ENCODE peak calls at places on chromosomes 16 and 17, in five cellular contexts. I, T, P, V and G are unnamed samples. For H3K4me1, the result is how much of the 10 kb centered on the place peaks cover.

GRCh38 chr16:10080031-10080772 is 102.0 kb downstream of the GRIN2A start:
- DNase-seq in I (peak), V (peak), T (peak), P (peak), G (peak)

GRCh38 chr17:47192549-47192948 is 3.5 kb upstream of the CDC27 start:
- DNase-seq in I (no peak), T (no peak), V (no peak), P (peak), G (no peak)

GRCh38 chr16:85104821-85105391 is 7.4 kb downstream of the CIBAR2 start:
- DNase-seq in P (no peak), I (no peak), T (no peak), V (peak), G (no peak)

GRCh38 chr16:3454631-3455147 is 11.2 kb downstream of the NAA60 start:
- DNase-seq in P (no peak), T (no peak), I (no peak), V (no peak), G (no peak)

GRCh38 chr17:3474212-3474611 is 1.6 kb upstream of the ASPA start:
- DNase-seq in V (no peak), I (no peak), P (no peak), T (no peak), G (no peak)

GRCh38 chr16:525520-526180 is 1.9 kb upstream of the CAPN15 start:
- DNase-seq in P (peak), T (no peak), I (peak), V (no peak), G (no peak)

GRCh38 chr17:48068491-48068961 is 20.4 kb downstream of the NFE2L1 start:
- DNase-seq in P (peak), T (no peak), I (no peak), V (no peak), G (no peak)

GRCh38 chr17:79174905-79175856 is 100.6 kb downstream of the ENGASE start:
- DNase-seq in P (no peak), T (no peak), I (no peak), V (no peak), G (no peak)

GRCh38 chr16:49620868-49621239 is 235.1 kb downstream of the ZNF423 start:
- DNase-seq in V (no peak), T (no peak), P (no peak), I (no peak), G (peak)

GRCh38 chr17:38562215-38562569 is 43.6 kb downstream of the SRCIN1 start:
- DNase-seq in I (no peak), T (no peak), P (no peak), V (no peak), G (no peak)

GRCh38 chr16:29775742-29776408 is 2.2 kb upstream of the ZG16 start:
- DNase-seq in P (peak), I (no peak), V (no peak), T (no peak), G (no peak)

GRCh38 chr17:10018461-10018891 is 113.4 kb upstream of the RCVRN start:
- DNase-seq in V (no peak), T (no peak), P (no peak), I (no peak), G (no peak)

GRCh38 chr17:31391496-31391949 is at the start of gene RAB11FIP4:
- DNase-seq in I (no peak), V (no peak), P (peak), T (no peak), G (no peak)

DNA sequence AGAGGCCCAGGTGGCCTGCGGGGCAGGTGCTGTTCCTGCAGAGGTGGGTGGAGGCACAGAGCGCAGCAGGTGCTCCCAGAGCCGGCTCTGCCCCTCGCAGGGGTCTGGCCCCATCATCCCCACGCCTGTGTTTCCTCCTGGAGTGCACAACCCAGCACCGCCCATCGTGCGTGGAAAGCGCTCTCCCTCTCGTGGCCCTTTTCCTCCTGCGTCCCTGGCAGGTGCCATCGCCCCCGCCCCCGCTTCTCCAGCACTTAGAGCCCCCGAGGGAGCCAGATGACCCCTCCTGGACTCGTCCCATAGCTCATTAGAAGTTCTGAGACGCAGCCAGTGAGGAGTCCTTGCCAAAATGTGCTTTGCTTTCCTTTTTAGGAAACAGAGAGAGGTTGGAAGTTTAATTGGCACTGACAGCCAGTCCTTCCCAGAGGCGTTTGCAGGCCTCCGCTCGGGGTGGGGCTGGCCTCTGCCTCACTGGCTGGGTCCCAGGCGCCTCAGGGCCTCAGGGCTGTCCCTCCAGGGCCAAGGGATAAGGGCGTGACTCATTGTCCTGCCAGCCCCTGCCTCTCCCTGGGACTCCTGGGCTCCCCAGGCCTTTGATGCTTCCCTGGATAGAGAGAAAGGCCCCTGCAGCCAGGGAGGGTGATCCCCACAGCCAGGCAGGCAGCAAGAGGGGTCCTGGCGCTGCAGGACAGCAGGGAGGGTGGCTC is 32.2 kb upstream of the CHMP6 start:
- DNase-seq in V (peak), P (peak), T (peak), I (no peak), G (no peak)
- H3K4me3 ChIP-seq in V (no peak), P (no peak), T (no peak), I (no peak), G (no peak)

GRCh38 chr16:11698271-11698689 is 30.0 kb downstream of the SNN start:
- DNase-seq in I (no peak), T (peak), P (peak), V (no peak), G (no peak)

GRCh38 chr16:11697319-11697718 is 29.1 kb downstream of the SNN start:
- DNase-seq in V (no peak), T (no peak), I (no peak), P (no peak), G (no peak)

GRCh38 chr16:11692651-11693050 is 24.4 kb downstream of the SNN start:
- DNase-seq in I (no peak), T (peak), P (no peak), V (no peak), G (no peak)

GRCh38 chr16:11699234-11699894 is 31.1 kb downstream of the SNN start:
- DNase-seq in P (no peak), V (no peak), I (no peak), T (peak), G (no peak)

GRCh38 chr16:11696266-11697012 is 28.2 kb downstream of the SNN start:
- DNase-seq in P (no peak), I (no peak), V (no peak), T (peak), G (no peak)
- H3K4me1 ChIP-seq in P (under half), I (under half), V (under half), T (under half), G (under half)

DNA sequence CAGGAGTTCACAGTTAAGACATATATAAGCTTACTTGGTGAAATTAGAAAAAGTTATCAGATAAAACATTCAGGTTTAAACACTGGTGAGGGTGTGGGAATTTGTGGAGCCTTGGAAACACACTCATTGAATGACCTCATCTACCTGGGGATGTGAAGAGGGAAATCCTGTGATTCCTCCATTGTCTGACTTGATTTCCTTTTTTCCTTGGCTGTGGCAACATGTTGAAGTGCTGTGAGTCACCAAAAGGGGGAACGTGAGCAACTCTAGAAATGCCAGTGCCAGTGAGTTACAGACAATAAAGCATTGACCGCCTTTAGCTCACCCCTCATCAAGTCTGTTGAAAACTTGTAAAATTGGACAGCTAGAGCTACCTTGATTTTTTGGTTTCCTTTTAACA is 1.8 kb downstream of the HMOX2 start:
- DNase-seq in V (no peak), I (no peak), P (peak), T (no peak), G (no peak)
- TF ChIP-seq CTCF in V (no peak), I (no peak), P (peak), T (no peak), G (peak)

GRCh38 chr17:81184596-81184995 is 18.6 kb upstream of the AATK start:
- DNase-seq in I (no peak), P (no peak), V (no peak), T (no peak), G (no peak)
- H3K4me3 ChIP-seq in I (no peak), P (no peak), V (no peak), T (no peak), G (no peak)

GRCh38 chr16:57413733-57414132 is 9.2 kb downstream of the CCL17 start:
- DNase-seq in T (no peak), V (no peak), P (no peak), I (no peak), G (no peak)
- H3K4me1 ChIP-seq in T (under half), V (under half), P (under half), I (under half), G (under half)

GRCh38 chr17:60600490-60601431 is 768 bp downstream of the PPM1D start:
- DNase-seq in P (peak), V (peak), T (peak), I (peak), G (peak)
- TF ChIP-seq CTCF in P (peak), V (peak), T (peak), I (peak), G (peak)

GRCh38 chr17:59333845-59334244 is 2.4 kb downstream of the YPEL2 start:
- DNase-seq in T (no peak), I (no peak), P (no peak), V (no peak), G (no peak)
- H3K4me3 ChIP-seq in T (no peak), I (peak), P (no peak), V (peak), G (no peak)

DNA sequence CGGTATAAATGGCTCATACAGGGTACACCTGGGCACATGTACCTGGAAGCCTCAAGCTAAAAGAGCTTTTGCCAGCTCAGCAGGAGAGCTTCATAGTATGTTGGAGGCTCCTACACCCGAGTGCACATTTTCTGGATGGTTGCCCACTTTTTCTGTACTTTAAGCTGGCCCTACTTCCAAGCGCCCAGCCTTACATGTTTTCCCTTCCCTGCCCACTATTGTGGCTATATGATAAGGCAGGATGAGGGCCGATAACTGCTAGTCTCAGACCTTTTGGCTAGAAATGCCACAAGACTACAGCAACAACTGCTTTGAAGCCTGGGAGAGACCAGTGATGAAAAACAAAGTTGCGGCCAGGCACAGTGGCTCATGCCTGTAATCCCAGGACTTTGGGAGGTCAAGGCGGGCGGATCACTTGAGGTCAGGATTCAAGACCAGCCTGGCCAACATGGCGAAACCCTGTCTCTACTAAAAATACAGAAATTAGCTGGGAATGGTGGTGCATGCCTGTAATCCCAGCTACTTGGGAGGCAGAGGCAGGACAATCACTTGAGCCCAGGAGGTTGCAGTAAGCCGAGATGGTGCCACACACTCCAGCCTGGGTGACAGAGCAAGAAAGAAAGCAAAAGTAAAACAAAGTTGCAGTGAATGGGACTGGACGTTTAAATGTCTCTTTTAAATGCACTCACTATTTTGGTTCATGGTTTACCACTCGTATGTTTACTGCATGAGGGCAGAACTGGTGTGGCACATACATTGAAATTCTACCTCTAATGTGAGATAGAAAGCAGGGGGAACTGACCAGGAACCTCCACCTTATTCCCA is 14.2 kb upstream of the MARCHF10 start:
- DNase-seq in V (no peak), I (no peak), T (peak), P (peak), G (no peak)
- H3K4me1 ChIP-seq in V (under half), I (under half), T (under half), P (under half), G (half or more)

GRCh38 chr17:41896726-41897125 is 22.0 kb downstream of the ACLY start:
- DNase-seq in V (no peak), T (no peak), I (no peak), P (no peak), G (no peak)
- TF ChIP-seq CTCF in V (no peak), T (no peak), I (no peak), P (no peak), G (no peak)

DNA sequence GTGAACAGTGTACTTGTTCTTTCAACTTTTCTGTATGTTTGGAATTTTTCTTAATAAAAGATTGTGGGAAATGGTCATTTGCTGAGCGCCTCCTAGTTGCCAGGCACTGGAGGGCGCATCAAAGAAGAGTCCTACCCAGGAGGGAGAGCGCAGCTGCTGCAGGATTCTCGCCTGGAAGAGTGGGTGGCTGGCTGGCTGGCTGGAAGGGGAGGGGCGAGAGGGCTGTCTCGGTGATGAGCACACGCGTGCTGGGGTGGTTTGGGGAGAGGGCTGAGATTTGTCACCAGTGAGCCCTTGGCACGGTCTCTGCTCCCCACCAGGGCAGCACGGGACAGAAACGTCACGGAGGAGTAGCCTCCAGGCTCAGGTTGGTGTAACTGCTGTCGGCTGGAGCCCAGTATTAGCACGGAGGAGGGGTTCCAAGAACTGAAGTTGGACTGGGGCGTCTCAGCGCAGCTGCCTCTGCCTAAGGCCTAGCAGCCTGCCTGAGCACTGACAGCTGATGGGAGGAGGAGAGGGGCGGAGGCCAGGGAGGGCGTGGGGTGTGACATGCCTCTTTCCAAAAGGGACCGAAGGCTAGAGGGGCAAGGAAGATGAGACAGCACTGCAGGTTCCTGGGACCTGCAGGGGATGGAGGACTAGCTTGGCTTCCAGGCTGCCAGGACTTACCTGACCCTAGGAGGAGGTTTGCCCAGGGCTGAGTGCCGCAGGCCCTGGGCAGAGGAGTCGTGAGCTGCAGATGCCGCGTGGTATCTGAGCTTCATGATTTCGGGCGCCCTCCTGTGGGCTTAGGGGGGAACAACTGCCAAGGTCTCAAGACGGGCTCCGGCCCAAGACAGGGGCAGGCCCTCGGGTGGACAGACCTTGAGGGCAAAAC is 5.7 kb downstream of the LDHD start:
- DNase-seq in T (peak), V (peak), P (peak), I (peak), G (no peak)
- H3K4me3 ChIP-seq in T (peak), V (peak), P (peak), I (peak), G (no peak)